ENCODE peak calls at places on chromosomes 16 and 17, in nine cellular contexts. One of them, this sample, is unnamed.

GRCh38 chr16:52494145-52494544 is 52.8 kb downstream of the TOX3 start:
- DNase-seq in GM12878: no peak
- DNase-seq in aorta: no peak
- DNase-seq in AG04450: no peak
- DNase-seq in breast epithelium: no peak
- DNase-seq in mesendoderm: no peak
- DNase-seq in SK-N-SH: no peak
- DNase-seq in stomach: no peak
- DNase-seq in psoas muscle: no peak
- DNase-seq in this sample: no peak

GRCh38 chr17:64214950-64215349 is 48.1 kb downstream of the TEX2 start:
- DNase-seq in mesendoderm: no peak
- DNase-seq in GM12878: no peak
- DNase-seq in AG04450: no peak
- DNase-seq in aorta: no peak
- DNase-seq in breast epithelium: no peak
- DNase-seq in psoas muscle: no peak
- DNase-seq in stomach: peak
- DNase-seq in SK-N-SH: no peak
- DNase-seq in this sample: no peak

GRCh38 chr17:7636192-7636591 is 6.3 kb downstream of the SHBG start:
- DNase-seq in GM12878: no peak
- DNase-seq in SK-N-SH: no peak
- DNase-seq in breast epithelium: no peak
- DNase-seq in aorta: no peak
- DNase-seq in AG04450: no peak
- DNase-seq in mesendoderm: no peak
- DNase-seq in psoas muscle: no peak
- DNase-seq in stomach: no peak
- DNase-seq in this sample: no peak

GRCh38 chr17:27800522-27800921 is at the start of gene NOS2:
- DNase-seq in breast epithelium: no peak
- DNase-seq in aorta: no peak
- DNase-seq in mesendoderm: no peak
- DNase-seq in psoas muscle: no peak
- DNase-seq in SK-N-SH: no peak
- DNase-seq in stomach: no peak
- DNase-seq in GM12878: no peak
- DNase-seq in AG04450: no peak
- DNase-seq in this sample: peak

GRCh38 chr16:49828545-49829267 is 27.2 kb downstream of the ZNF423 start:
- DNase-seq in mesendoderm: no peak
- DNase-seq in GM12878: no peak
- DNase-seq in stomach: no peak
- DNase-seq in aorta: no peak
- DNase-seq in breast epithelium: no peak
- DNase-seq in psoas muscle: no peak
- DNase-seq in AG04450: no peak
- DNase-seq in SK-N-SH: no peak
- DNase-seq in this sample: no peak

GRCh38 chr17:43840814-43841213 is 6.2 kb upstream of the CD300LG start:
- DNase-seq in aorta: no peak
- DNase-seq in breast epithelium: no peak
- DNase-seq in psoas muscle: no peak
- DNase-seq in GM12878: no peak
- DNase-seq in stomach: no peak
- DNase-seq in mesendoderm: peak
- DNase-seq in SK-N-SH: peak
- DNase-seq in AG04450: no peak
- DNase-seq in this sample: peak

GRCh38 chr17:50188521-50189395 is 12.7 kb downstream of the COL1A1 start:
- DNase-seq in SK-N-SH: no peak
- DNase-seq in GM12878: no peak
- DNase-seq in psoas muscle: peak
- DNase-seq in mesendoderm: no peak
- DNase-seq in AG04450: no peak
- DNase-seq in aorta: no peak
- DNase-seq in breast epithelium: no peak
- DNase-seq in stomach: no peak
- DNase-seq in this sample: no peak

GRCh38 chr17:73697872-73698271 is 53.6 kb upstream of the SDK2 start:
- DNase-seq in mesendoderm: peak
- DNase-seq in GM12878: no peak
- DNase-seq in stomach: no peak
- DNase-seq in aorta: no peak
- DNase-seq in breast epithelium: no peak
- DNase-seq in SK-N-SH: no peak
- DNase-seq in psoas muscle: no peak
- DNase-seq in AG04450: no peak
- DNase-seq in this sample: peak

GRCh38 chr16:23837553-23838308 is 1.9 kb downstream of the PRKCB start:
- DNase-seq in breast epithelium: no peak
- DNase-seq in stomach: no peak
- DNase-seq in aorta: no peak
- DNase-seq in GM12878: no peak
- DNase-seq in psoas muscle: no peak
- DNase-seq in SK-N-SH: no peak
- DNase-seq in mesendoderm: no peak
- DNase-seq in AG04450: no peak
- DNase-seq in this sample: no peak

GRCh38 chr16:90077757-90078593 is 844 bp upstream of the PRDM7 start:
- DNase-seq in SK-N-SH: peak
- DNase-seq in AG04450: no peak
- DNase-seq in stomach: no peak
- DNase-seq in breast epithelium: peak
- DNase-seq in psoas muscle: no peak
- DNase-seq in GM12878: no peak
- DNase-seq in mesendoderm: peak
- DNase-seq in aorta: no peak
- DNase-seq in this sample: no peak

GRCh38 chr16:62954144-62955032 is 918.1 kb upstream of the CDH8 start:
- DNase-seq in mesendoderm: peak
- DNase-seq in SK-N-SH: no peak
- DNase-seq in psoas muscle: no peak
- DNase-seq in AG04450: no peak
- DNase-seq in breast epithelium: no peak
- DNase-seq in GM12878: no peak
- DNase-seq in aorta: no peak
- DNase-seq in stomach: no peak
- DNase-seq in this sample: no peak

GRCh38 chr17:44919885-44920564 is 4.7 kb upstream of the GFAP start:
- DNase-seq in psoas muscle: peak
- DNase-seq in aorta: peak
- DNase-seq in GM12878: peak
- DNase-seq in mesendoderm: peak
- DNase-seq in stomach: peak
- DNase-seq in SK-N-SH: peak
- DNase-seq in AG04450: peak
- DNase-seq in breast epithelium: peak
- DNase-seq in this sample: peak

GRCh38 chr16:68367891-68368601 is 57.2 kb downstream of the PRMT7 start:
- DNase-seq in GM12878: no peak
- DNase-seq in stomach: no peak
- DNase-seq in psoas muscle: no peak
- DNase-seq in AG04450: no peak
- DNase-seq in mesendoderm: no peak
- DNase-seq in SK-N-SH: no peak
- DNase-seq in aorta: no peak
- DNase-seq in breast epithelium: no peak
- DNase-seq in this sample: no peak

GRCh38 chr17:47728214-47728877 is 4.7 kb upstream of the TBX21 start:
- DNase-seq in aorta: peak
- DNase-seq in stomach: no peak
- DNase-seq in SK-N-SH: no peak
- DNase-seq in mesendoderm: no peak
- DNase-seq in GM12878: no peak
- DNase-seq in breast epithelium: no peak
- DNase-seq in psoas muscle: no peak
- DNase-seq in AG04450: no peak
- DNase-seq in this sample: no peak

GRCh38 chr17:47692895-47693666 is 880 bp upstream of the TBKBP1 start:
- DNase-seq in mesendoderm: peak
- DNase-seq in aorta: no peak
- DNase-seq in stomach: no peak
- DNase-seq in breast epithelium: no peak
- DNase-seq in psoas muscle: no peak
- DNase-seq in AG04450: no peak
- DNase-seq in SK-N-SH: peak
- DNase-seq in GM12878: no peak
- DNase-seq in this sample: peak

GRCh38 chr16:12124742-12125141 is 148.2 kb downstream of the SNX29 start:
- DNase-seq in breast epithelium: no peak
- DNase-seq in psoas muscle: no peak
- DNase-seq in aorta: no peak
- DNase-seq in AG04450: no peak
- DNase-seq in GM12878: no peak
- DNase-seq in stomach: no peak
- DNase-seq in mesendoderm: no peak
- DNase-seq in SK-N-SH: no peak
- DNase-seq in this sample: no peak

GRCh38 chr16:68433316-68433715 is 15.0 kb downstream of the SMPD3 start:
- DNase-seq in GM12878: no peak
- DNase-seq in breast epithelium: no peak
- DNase-seq in psoas muscle: no peak
- DNase-seq in AG04450: no peak
- DNase-seq in mesendoderm: no peak
- DNase-seq in stomach: no peak
- DNase-seq in SK-N-SH: no peak
- DNase-seq in aorta: no peak
- DNase-seq in this sample: no peak

GRCh38 chr16:4218202-4218601 is 23.7 kb downstream of the SRL start:
- DNase-seq in stomach: no peak
- DNase-seq in breast epithelium: no peak
- DNase-seq in SK-N-SH: no peak
- DNase-seq in psoas muscle: no peak
- DNase-seq in GM12878: no peak
- DNase-seq in AG04450: no peak
- DNase-seq in mesendoderm: no peak
- DNase-seq in aorta: no peak
- DNase-seq in this sample: no peak
- H3K27ac ChIP-seq in stomach: peak
- H3K27ac ChIP-seq in breast epithelium: no peak
- H3K27ac ChIP-seq in SK-N-SH: no peak
- H3K27ac ChIP-seq in psoas muscle: peak
- H3K27ac ChIP-seq in GM12878: no peak
- H3K27ac ChIP-seq in AG04450: no peak
- H3K27ac ChIP-seq in mesendoderm: no peak
- H3K27ac ChIP-seq in aorta: no peak
- H3K27ac ChIP-seq in this sample: no peak

DNA sequence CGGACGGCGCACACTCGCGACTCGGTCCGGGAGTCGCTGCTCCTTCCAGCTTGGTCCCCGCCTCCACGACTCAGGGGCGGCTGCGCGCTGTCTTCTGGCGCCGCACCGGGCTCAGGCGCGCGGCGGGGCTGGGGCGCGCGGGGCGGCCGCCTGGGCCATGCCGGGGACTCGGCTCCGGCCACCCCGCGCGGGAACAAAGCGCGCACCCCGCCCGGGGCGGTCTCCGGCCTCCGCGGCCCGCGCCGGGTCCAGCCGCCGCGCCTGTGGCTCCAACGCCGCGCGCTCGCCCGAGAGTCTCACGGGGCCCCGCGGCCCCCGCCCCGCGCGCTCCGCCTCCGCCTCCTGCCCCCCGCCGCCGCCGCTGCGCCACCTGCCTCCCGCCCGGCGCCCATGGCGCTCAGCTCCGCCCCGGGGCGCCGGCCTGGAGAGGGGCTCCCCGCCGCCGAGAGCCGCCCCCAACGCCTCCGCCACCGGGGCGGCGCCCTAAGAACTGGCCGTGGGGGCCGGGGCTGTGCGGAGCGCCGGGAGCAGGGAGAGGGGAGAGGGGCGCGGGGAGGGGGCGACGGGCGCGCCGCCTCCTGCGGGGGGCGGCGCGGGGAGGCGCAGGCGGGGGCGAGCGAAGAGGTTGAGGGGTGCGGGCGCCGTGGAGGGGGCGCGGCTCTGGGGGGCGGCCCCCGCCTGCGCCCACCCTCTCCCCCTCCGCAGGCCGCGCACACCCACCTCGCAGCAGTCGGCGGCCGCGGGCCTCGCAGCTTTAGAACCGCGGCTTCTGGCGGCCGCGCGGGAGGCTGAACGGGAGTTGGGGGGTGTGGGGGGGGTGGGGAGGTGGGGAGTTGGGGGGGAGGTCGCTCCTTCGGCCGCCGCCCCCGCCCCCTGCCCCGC is 35.7 kb downstream of the CBFA2T3 start:
- DNase-seq in GM12878: no peak
- DNase-seq in SK-N-SH: peak
- DNase-seq in psoas muscle: peak
- DNase-seq in stomach: peak
- DNase-seq in mesendoderm: no peak
- DNase-seq in aorta: peak
- DNase-seq in AG04450: no peak
- DNase-seq in breast epithelium: no peak
- DNase-seq in this sample: peak
- H3K27ac ChIP-seq in GM12878: no peak
- H3K27ac ChIP-seq in SK-N-SH: no peak
- H3K27ac ChIP-seq in psoas muscle: no peak
- H3K27ac ChIP-seq in stomach: peak
- H3K27ac ChIP-seq in mesendoderm: no peak
- H3K27ac ChIP-seq in aorta: no peak
- H3K27ac ChIP-seq in AG04450: no peak
- H3K27ac ChIP-seq in breast epithelium: no peak
- H3K27ac ChIP-seq in this sample: peak

DNA sequence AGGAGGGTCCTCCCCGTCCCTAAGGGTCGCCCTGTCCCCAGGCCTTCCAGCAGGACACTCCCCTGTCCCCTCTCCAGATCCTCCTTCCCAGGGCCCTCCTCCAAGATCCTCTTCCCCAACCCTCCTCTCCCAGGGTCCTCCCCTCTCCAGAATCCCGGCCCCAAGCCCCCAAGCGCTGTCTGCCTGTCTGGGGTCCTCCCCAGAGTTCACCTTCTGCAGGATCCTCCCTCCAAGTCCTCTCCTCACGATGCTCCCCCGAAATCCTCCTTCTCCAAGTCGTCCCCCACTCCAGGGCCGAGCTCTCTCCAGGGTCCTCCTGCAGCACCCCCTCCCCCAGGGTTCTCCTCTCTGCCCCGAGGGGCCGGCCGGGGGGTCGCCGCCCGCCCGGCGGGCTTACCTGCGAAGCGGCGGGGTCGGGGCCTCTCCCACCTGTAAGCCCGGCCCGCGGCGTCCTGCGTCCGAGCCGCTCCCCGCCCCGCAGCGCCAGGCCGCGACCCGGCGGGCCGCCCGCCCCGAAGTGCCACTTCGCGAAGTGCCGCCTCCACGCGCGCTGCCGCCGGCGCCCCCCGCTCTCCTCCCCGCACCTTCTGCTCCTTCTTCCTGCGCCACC is 678 bp upstream of the BAIAP2 start:
- DNase-seq in SK-N-SH: no peak
- DNase-seq in aorta: no peak
- DNase-seq in GM12878: no peak
- DNase-seq in mesendoderm: peak
- DNase-seq in AG04450: no peak
- DNase-seq in stomach: no peak
- DNase-seq in breast epithelium: no peak
- DNase-seq in psoas muscle: no peak
- DNase-seq in this sample: peak
- H3K27ac ChIP-seq in SK-N-SH: no peak
- H3K27ac ChIP-seq in aorta: no peak
- H3K27ac ChIP-seq in GM12878: no peak
- H3K27ac ChIP-seq in mesendoderm: no peak
- H3K27ac ChIP-seq in AG04450: no peak
- H3K27ac ChIP-seq in stomach: peak
- H3K27ac ChIP-seq in breast epithelium: peak
- H3K27ac ChIP-seq in psoas muscle: no peak
- H3K27ac ChIP-seq in this sample: peak

GRCh38 chr17:4738136-4739121 is 1.2 kb upstream of the ZMYND15 start:
- DNase-seq in AG04450: no peak
- DNase-seq in GM12878: no peak
- DNase-seq in SK-N-SH: no peak
- DNase-seq in aorta: peak
- DNase-seq in breast epithelium: peak
- DNase-seq in stomach: peak
- DNase-seq in psoas muscle: no peak
- DNase-seq in mesendoderm: no peak
- DNase-seq in this sample: no peak
- H3K27ac ChIP-seq in AG04450: no peak
- H3K27ac ChIP-seq in GM12878: no peak
- H3K27ac ChIP-seq in SK-N-SH: no peak
- H3K27ac ChIP-seq in aorta: no peak
- H3K27ac ChIP-seq in breast epithelium: peak
- H3K27ac ChIP-seq in stomach: peak
- H3K27ac ChIP-seq in psoas muscle: no peak
- H3K27ac ChIP-seq in mesendoderm: no peak
- H3K27ac ChIP-seq in this sample: no peak